ENCODE peak calls at places on chromosome 14, in five cellular contexts. J is ovary, L is esophagus muscularis mucosa, Q is stomach, C is transverse colon. G is an unnamed sample.

GRCh38 chr14:90599748-90600507 is 203.1 kb downstream of the CALM1 start:
- DNase-seq in J (no peak), L (no peak), Q (no peak), C (no peak), G (no peak)

GRCh38 chr14:84520711-84521338 is 1009.1 kb upstream of the FLRT2 start:
- DNase-seq in J (no peak), L (no peak), Q (no peak), C (no peak), G (peak; percentile 6)

GRCh38 chr14:36647827-36648753 is 13.6 kb upstream of the PAX9 start:
- DNase-seq in J (no peak), L (peak; percentile 88), Q (no peak), C (no peak), G (no peak)

GRCh38 chr14:99916091-99916383 is 122.8 kb downstream of the EML1 start:
- DNase-seq in J (no peak), L (no peak), Q (no peak), C (no peak), G (no peak)

GRCh38 chr14:95069018-95069417 is 88.3 kb downstream of the DICER1 start:
- DNase-seq in J (no peak), L (no peak), Q (no peak), C (no peak), G (no peak)

GRCh38 chr14:59464651-59465569 is at the start of gene GPR135:
- DNase-seq in J (peak; percentile 76), L (no peak), Q (peak; percentile 67), C (peak; percentile 72), G (peak; percentile 40)

GRCh38 chr14:68952544-68953535 is 26.3 kb downstream of the ACTN1 start:
- DNase-seq in J (peak; percentile 61), L (no peak), Q (no peak), C (no peak), G (peak; percentile 53)

GRCh38 chr14:74302160-74302628 is 540 bp downstream of the ABCD4 start:
- DNase-seq in J (no peak), L (no peak), Q (no peak), C (no peak), G (no peak)

GRCh38 chr14:32077081-32078029 is at the start of gene ARHGAP5:
- DNase-seq in J (peak; percentile 76), L (peak; percentile 95), Q (peak; percentile 27), C (peak; percentile 51), G (no peak)

GRCh38 chr14:96051642-96052540 is 12.7 kb downstream of the C14orf132 start:
- DNase-seq in J (no peak), L (no peak), Q (peak; percentile 18), C (no peak), G (no peak)

GRCh38 chr14:51643137-51643536 is 8.6 kb upstream of the FRMD6 start:
- DNase-seq in J (no peak), L (no peak), Q (no peak), C (no peak), G (no peak)

GRCh38 chr14:105483300-105484068 is 3.2 kb upstream of the CRIP1 start:
- DNase-seq in J (no peak), L (no peak), Q (no peak), C (peak; percentile 61), G (no peak)

GRCh38 chr14:72237722-72238666 is 305.8 kb downstream of the RGS6 start:
- DNase-seq in J (no peak), L (no peak), Q (no peak), C (no peak), G (no peak)

GRCh38 chr14:87629788-87630187 is 363.2 kb downstream of the GALC start:
- DNase-seq in J (no peak), L (no peak), Q (no peak), C (no peak), G (no peak)

GRCh38 chr14:98984719-98985041 is 287.3 kb downstream of the BCL11B start:
- DNase-seq in J (no peak), L (peak; percentile 92), Q (peak; percentile 34), C (peak; percentile 45), G (no peak)

GRCh38 chr14:104580961-104581360 is 1.4 kb downstream of the C14orf180 start:
- DNase-seq in J (no peak), L (no peak), Q (peak; percentile 94), C (peak; percentile 56), G (no peak)

GRCh38 chr14:78758333-78758732 is 588.2 kb downstream of the NRXN3 start:
- DNase-seq in J (no peak), L (no peak), Q (no peak), C (no peak), G (no peak)

GRCh38 chr14:70358631-70359030 is 852 bp downstream of the COX16 start:
- DNase-seq in J (no peak), L (no peak), Q (no peak), C (no peak), G (no peak)

GRCh38 chr14:95043314-95043713 is 114.0 kb downstream of the DICER1 start:
- DNase-seq in J (no peak), L (peak; percentile 89), Q (peak; percentile 14), C (no peak), G (no peak)

GRCh38 chr14:64410084-64410774 is 22.1 kb downstream of the MTHFD1 start:
- DNase-seq in J (no peak), L (no peak), Q (no peak), C (no peak), G (no peak)

GRCh38 chr14:104277416-104278213 is 139.2 kb downstream of the KIF26A start:
- DNase-seq in J (peak; percentile 18), L (no peak), Q (peak; percentile 22), C (peak; percentile 4), G (no peak)

GRCh38 chr14:67461341-67461985 is 27.1 kb downstream of the TMEM229B start:
- DNase-seq in J (no peak), L (no peak), Q (no peak), C (no peak), G (no peak)

GRCh38 chr14:26276757-26277156 is 321.1 kb downstream of the NOVA1 start:
- DNase-seq in J (no peak), L (no peak), Q (no peak), C (no peak), G (no peak)

GRCh38 chr14:92160619-92161018 is 38.9 kb downstream of the CPSF2 start:
- DNase-seq in J (no peak), L (no peak), Q (no peak), C (no peak), G (peak; percentile 7)

GRCh38 chr14:36619853-36620252 is 37.4 kb upstream of the NKX2-8 start:
- DNase-seq in J (no peak), L (no peak), Q (no peak), C (no peak), G (no peak)

GRCh38 chr14:105836160-105836559 is 309.8 kb downstream of the TMEM121 start:
- DNase-seq in J (no peak), L (no peak), Q (no peak), C (no peak), G (no peak)

GRCh38 chr14:105224845-105225585 is 23.3 kb upstream of the BTBD6 start:
- DNase-seq in J (no peak), L (no peak), Q (no peak), C (no peak), G (no peak)

GRCh38 chr14:30779210-30779609 is 95.1 kb upstream of the COCH start:
- DNase-seq in J (no peak), L (no peak), Q (no peak), C (no peak), G (no peak)

GRCh38 chr14:37124617-37125016 is 47.8 kb downstream of the SLC25A21 start:
- DNase-seq in J (no peak), L (no peak), Q (no peak), C (no peak), G (no peak)

GRCh38 chr14:61064210-61064609 is 83.2 kb downstream of the SLC38A6 start:
- DNase-seq in J (no peak), L (no peak), Q (no peak), C (no peak), G (no peak)

GRCh38 chr14:23664207-23664885 is 28.2 kb downstream of the DHRS2 start:
- DNase-seq in J (no peak), L (no peak), Q (no peak), C (no peak), G (no peak)
- TF ChIP-seq EP300 in J (no peak), L (no peak), Q (no peak), C (no peak), G (no peak)

DNA sequence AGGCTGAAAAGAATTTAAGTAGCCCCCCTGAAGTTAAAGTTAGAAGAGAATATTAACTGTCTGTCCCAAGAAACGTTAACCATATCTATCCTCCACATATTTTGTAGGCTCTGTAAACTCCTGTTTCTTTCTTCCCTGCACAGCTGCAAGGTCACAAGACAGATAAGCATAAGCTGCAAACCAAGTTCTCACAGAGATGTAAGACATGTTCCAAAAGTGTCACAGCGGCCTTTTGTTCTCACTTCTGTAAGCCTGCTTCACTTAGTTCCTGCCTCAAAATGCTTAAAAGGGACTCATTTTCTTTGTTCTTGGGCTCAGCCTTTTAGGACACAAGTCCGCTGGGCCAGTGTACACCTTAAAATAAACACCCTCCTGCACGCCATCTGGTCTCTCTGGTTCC is 3.2 kb downstream of the RNASE1 start:
- DNase-seq in J (no peak), L (no peak), Q (no peak), C (no peak), G (no peak)
- H3K4me1 ChIP-seq in J (peaks cover 9% of the 10 kb centered on the region), L (peaks cover 24% of the 10 kb centered on the region), Q (peaks cover 40% of the 10 kb centered on the region), C (no peaks in the 10 kb centered on the region), G (peaks cover 5% of the 10 kb centered on the region)

GRCh38 chr14:40909906-40910305 is 696.8 kb upstream of the LRFN5 start:
- DNase-seq in J (no peak), L (no peak), Q (no peak), C (no peak), G (no peak)

DNA sequence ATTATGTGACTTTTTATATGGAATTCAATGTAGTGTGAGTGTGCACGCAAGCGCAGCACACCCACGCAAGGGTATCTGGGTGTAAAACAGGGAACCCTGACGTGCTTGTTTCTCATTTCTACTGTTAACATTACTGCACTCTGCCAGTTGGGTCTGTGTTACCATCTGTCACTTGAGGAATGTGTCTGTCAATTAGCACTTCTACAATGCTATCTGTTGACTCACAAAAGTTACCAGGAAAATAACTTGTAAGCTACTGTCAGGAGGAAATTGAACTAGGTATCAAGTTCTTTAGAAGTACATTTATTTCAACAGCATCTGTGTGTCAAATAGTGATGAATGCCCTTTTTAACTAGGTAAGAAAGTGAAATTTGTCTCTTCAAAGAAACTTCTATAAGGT is 695.5 kb upstream of the LRFN5 start:
- DNase-seq in J (no peak), L (no peak), Q (no peak), C (no peak), G (no peak)
- TF ChIP-seq EP300 in J (no peak), L (no peak), Q (no peak), C (no peak), G (no peak)

DNA sequence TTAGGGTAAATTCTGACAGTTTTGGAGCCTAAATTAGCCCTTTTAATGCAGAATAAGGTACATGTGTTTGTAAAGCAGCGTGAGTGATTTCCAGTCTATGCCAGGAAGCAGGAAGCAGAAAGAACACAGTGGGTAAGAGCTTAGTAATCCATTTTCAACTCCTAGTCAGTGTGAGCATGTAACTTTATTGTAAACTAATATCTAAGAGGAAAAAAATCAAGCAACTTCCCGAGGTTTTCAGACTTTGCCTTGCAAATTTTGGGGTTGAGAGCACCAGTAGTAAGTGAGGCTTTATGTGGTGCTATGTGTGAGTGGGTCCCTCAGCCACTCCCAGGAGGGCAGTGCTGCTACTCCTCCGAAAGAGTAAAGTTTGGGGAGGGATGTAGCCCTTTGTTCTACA is 2.9 kb downstream of the CIPC start:
- DNase-seq in J (no peak), L (no peak), Q (no peak), C (no peak), G (no peak)
- H3K4me1 ChIP-seq in J (peaks cover 7% of the 10 kb centered on the region), L (peaks cover 86% of the 10 kb centered on the region), Q (peaks cover 88% of the 10 kb centered on the region), C (peaks cover 34% of the 10 kb centered on the region), G (peaks cover 64% of the 10 kb centered on the region)

G was measured in tibial nerve.